ENCODE peak calls at places on chromosomes 12 and 14, in seven cellular contexts. X is right cardiac atrium, G is PC-3, P is left lung, S is mucosa of descending colon, A is cardiac fibroblast, O is body of pancreas. E is an unnamed sample.

GRCh38 chr12:115837220-115837619 is 440.3 kb downstream of the MED13L start:
- DNase-seq in X (no peak), G (no peak), P (no peak), S (no peak), A (no peak), O (no peak), E (no peak)

GRCh38 chr14:68359862-68360552 is 432.9 kb downstream of the ZFP36L1 start:
- DNase-seq in X (peak), G (peak), P (peak), S (peak), A (peak), O (peak), E (no peak)

GRCh38 chr12:3523728-3524127 is 32.7 kb downstream of the PRMT8 start:
- DNase-seq in X (no peak), G (peak), P (no peak), S (no peak), A (no peak), O (no peak), E (no peak)

GRCh38 chr12:109753054-109753401 is 39.4 kb downstream of the FAM222A start:
- DNase-seq in X (no peak), G (no peak), P (no peak), S (no peak), A (no peak), O (peak), E (peak)

GRCh38 chr12:42143401-42144173 is 1.1 kb downstream of the GXYLT1 start:
- DNase-seq in X (no peak), G (peak), P (no peak), S (no peak), A (peak), O (no peak), E (no peak)

GRCh38 chr12:11513288-11513687 is 117.9 kb upstream of the PRB2 start:
- DNase-seq in X (no peak), G (peak), P (no peak), S (no peak), A (peak), O (no peak), E (no peak)

GRCh38 chr14:30908826-30909225 is 34.5 kb downstream of the COCH start:
- DNase-seq in X (no peak), G (no peak), P (no peak), S (no peak), A (no peak), O (no peak), E (no peak)

GRCh38 chr14:66330916-66331315 is 155.3 kb upstream of the CCDC196 start:
- DNase-seq in X (no peak), G (peak), P (no peak), S (no peak), A (peak), O (no peak), E (no peak)

GRCh38 chr14:54653764-54654469 is 87.0 kb downstream of the SAMD4A start:
- DNase-seq in X (peak), G (peak), P (no peak), S (no peak), A (peak), O (peak), E (no peak)

GRCh38 chr14:59155886-59156285 is 32.6 kb upstream of the DAAM1 start:
- DNase-seq in X (no peak), G (no peak), P (no peak), S (no peak), A (no peak), O (no peak), E (no peak)

GRCh38 chr12:112979281-112979680 is 962 bp downstream of the OAS2 start:
- DNase-seq in X (peak), G (peak), P (no peak), S (no peak), A (no peak), O (no peak), E (no peak)

GRCh38 chr12:94818970-94819369 is 168.6 kb upstream of the TMCC3 start:
- DNase-seq in X (no peak), G (no peak), P (no peak), S (no peak), A (peak), O (no peak), E (no peak)

GRCh38 chr12:73274972-73275371 is 1002.8 kb downstream of the TRHDE start:
- DNase-seq in X (no peak), G (no peak), P (no peak), S (no peak), A (no peak), O (no peak), E (no peak)

GRCh38 chr12:20199780-20200179 is 168.6 kb upstream of the PDE3A start:
- DNase-seq in X (no peak), G (no peak), P (no peak), S (no peak), A (no peak), O (no peak), E (no peak)

GRCh38 chr12:125065753-125066570 is 727 bp downstream of the AACS start:
- DNase-seq in X (no peak), G (peak), P (no peak), S (no peak), A (no peak), O (no peak), E (no peak)

GRCh38 chr12:53676715-53677611 is 1.1 kb upstream of the ATP5MC2 start:
- DNase-seq in X (peak), G (no peak), P (peak), S (peak), A (peak), O (peak), E (no peak)

GRCh38 chr14:101474563-101475467 is 86.5 kb upstream of the DIO3 start:
- DNase-seq in X (no peak), G (no peak), P (peak), S (no peak), A (no peak), O (no peak), E (peak)

GRCh38 chr14:96737869-96738268 is 59.3 kb upstream of the VRK1 start:
- DNase-seq in X (no peak), G (no peak), P (no peak), S (no peak), A (no peak), O (no peak), E (no peak)

GRCh38 chr14:38143651-38144505 is 63.8 kb upstream of the SSTR1 start:
- DNase-seq in X (no peak), G (peak), P (no peak), S (no peak), A (peak), O (no peak), E (no peak)
- H3K4me3 ChIP-seq in X (no peak), G (no peak), P (no peak), S (no peak), A (no peak), O (no peak), E (no peak)

GRCh38 chr14:104699426-104699748 is 10.0 kb downstream of the INF2 start:
- DNase-seq in X (no peak), G (no peak), P (no peak), S (no peak), A (no peak), O (no peak), E (no peak)
- H3K4me3 ChIP-seq in X (no peak), G (no peak), P (no peak), S (no peak), A (no peak), O (no peak), E (no peak)

GRCh38 chr12:13195848-13196301 is 651 bp upstream of the EMP1 start:
- DNase-seq in X (peak), G (peak), P (no peak), S (no peak), A (peak), O (no peak), E (no peak)
- H3K4me3 ChIP-seq in X (no peak), G (peak), P (no peak), S (no peak), A (no peak), O (no peak), E (no peak)

DNA sequence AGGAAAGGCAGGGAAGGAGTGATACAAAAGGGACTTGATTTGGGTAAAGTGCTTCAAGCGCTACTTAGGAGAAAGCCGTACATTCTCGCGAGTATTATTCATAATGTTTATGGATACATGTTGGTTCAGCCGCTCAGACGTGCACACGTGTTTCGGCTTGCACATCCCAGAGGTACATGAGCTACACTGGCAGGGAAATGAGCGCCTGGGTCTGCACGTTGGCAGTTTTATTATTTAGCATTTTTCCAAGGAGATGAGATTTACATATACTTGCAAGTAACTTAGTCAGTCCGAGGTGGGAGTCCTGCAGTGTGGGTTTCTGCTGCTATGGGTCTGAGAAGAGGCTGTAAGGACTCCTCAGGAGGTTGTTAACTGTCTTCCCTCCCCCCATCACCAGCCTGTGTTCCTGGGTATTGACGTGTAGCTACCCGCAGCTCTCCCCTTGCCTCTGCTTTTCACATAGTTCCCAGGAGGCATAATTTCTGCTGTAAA is 1.5 kb downstream of the PRKCH start:
- DNase-seq in X (no peak), G (peak), P (no peak), S (no peak), A (peak), O (no peak), E (peak)
- H3K4me3 ChIP-seq in X (peak), G (peak), P (peak), S (peak), A (peak), O (no peak), E (peak)

DNA sequence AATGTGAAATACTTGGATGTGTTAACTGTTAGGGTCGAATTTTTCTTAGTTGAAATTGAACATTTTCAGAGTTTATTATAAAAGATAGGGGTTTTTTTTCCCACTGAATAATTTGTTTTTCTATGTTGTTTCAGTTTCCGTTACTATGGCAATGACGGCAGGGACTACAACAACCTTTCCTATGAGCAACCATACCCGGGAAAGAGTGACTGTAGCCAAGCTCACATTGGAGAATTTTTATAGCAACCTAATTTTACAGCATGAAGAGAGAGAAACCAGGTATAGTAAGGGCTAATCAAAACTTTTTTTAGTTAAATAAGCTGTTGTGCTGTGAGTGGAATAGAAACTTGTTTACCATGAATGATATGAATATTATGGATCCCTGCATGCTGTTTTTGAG is 35.1 kb upstream of the BMAL2 start:
- DNase-seq in X (no peak), G (no peak), P (no peak), S (no peak), A (peak), O (no peak), E (no peak)
- H3K4me3 ChIP-seq in X (no peak), G (no peak), P (no peak), S (no peak), A (no peak), O (no peak), E (no peak)